ENCODE peak calls at places on chromosomes 11 and 22, in seven cellular contexts. One of them, this sample, is unnamed.

GRCh38 chr11:33116535-33116934 is 44.7 kb downstream of the CSTF3 start:
- DNase-seq in psoas muscle: no peak
- DNase-seq in Caco-2: no peak
- DNase-seq in A549: peak; percentile 10
- DNase-seq in breast epithelium: no peak
- DNase-seq in PC-9: peak; percentile 67
- DNase-seq in pancreas: no peak
- DNase-seq in this sample: no peak

GRCh38 chr11:42237701-42238235 is 778.3 kb upstream of the LRRC4C start:
- DNase-seq in psoas muscle: no peak
- DNase-seq in Caco-2: no peak
- DNase-seq in A549: no peak
- DNase-seq in breast epithelium: no peak
- DNase-seq in PC-9: no peak
- DNase-seq in pancreas: no peak
- DNase-seq in this sample: no peak

GRCh38 chr11:32310218-32310601 is 125.1 kb downstream of the WT1 start:
- DNase-seq in psoas muscle: no peak
- DNase-seq in Caco-2: no peak
- DNase-seq in A549: no peak
- DNase-seq in breast epithelium: no peak
- DNase-seq in PC-9: no peak
- DNase-seq in pancreas: no peak
- DNase-seq in this sample: peak; percentile 65

GRCh38 chr11:71129624-71130023 is 122.8 kb downstream of the SHANK2 start:
- DNase-seq in psoas muscle: no peak
- DNase-seq in Caco-2: no peak
- DNase-seq in A549: no peak
- DNase-seq in breast epithelium: no peak
- DNase-seq in PC-9: no peak
- DNase-seq in pancreas: no peak
- DNase-seq in this sample: no peak

GRCh38 chr22:45490836-45491235 is 11.8 kb upstream of the FBLN1 start:
- DNase-seq in psoas muscle: no peak
- DNase-seq in Caco-2: no peak
- DNase-seq in A549: no peak
- DNase-seq in breast epithelium: no peak
- DNase-seq in PC-9: no peak
- DNase-seq in pancreas: no peak
- DNase-seq in this sample: no peak

GRCh38 chr11:373716-374551 is 4.6 kb downstream of the B4GALNT4 start:
- DNase-seq in psoas muscle: no peak
- DNase-seq in Caco-2: peak; percentile 66
- DNase-seq in A549: no peak
- DNase-seq in breast epithelium: no peak
- DNase-seq in PC-9: no peak
- DNase-seq in pancreas: peak; percentile 29
- DNase-seq in this sample: no peak

GRCh38 chr11:35986958-35987357 is 43.1 kb downstream of the LDLRAD3 start:
- DNase-seq in psoas muscle: no peak
- DNase-seq in Caco-2: no peak
- DNase-seq in A549: no peak
- DNase-seq in breast epithelium: no peak
- DNase-seq in PC-9: no peak
- DNase-seq in pancreas: no peak
- DNase-seq in this sample: no peak

GRCh38 chr22:37533995-37534394 is 14.8 kb upstream of the CARD10 start:
- DNase-seq in psoas muscle: no peak
- DNase-seq in Caco-2: no peak
- DNase-seq in A549: no peak
- DNase-seq in breast epithelium: no peak
- DNase-seq in PC-9: peak; percentile 96
- DNase-seq in pancreas: no peak
- DNase-seq in this sample: no peak

GRCh38 chr22:36911887-36912661 is 1.4 kb upstream of the CSF2RB start:
- DNase-seq in psoas muscle: no peak
- DNase-seq in Caco-2: no peak
- DNase-seq in A549: no peak
- DNase-seq in breast epithelium: peak; percentile 54
- DNase-seq in PC-9: no peak
- DNase-seq in pancreas: no peak
- DNase-seq in this sample: no peak

GRCh38 chr22:41401781-41402648 is 20.3 kb downstream of the TEF start:
- DNase-seq in psoas muscle: peak; percentile 76
- DNase-seq in Caco-2: no peak
- DNase-seq in A549: peak; percentile 43
- DNase-seq in breast epithelium: no peak
- DNase-seq in PC-9: peak; percentile 85
- DNase-seq in pancreas: peak; percentile 92
- DNase-seq in this sample: peak; percentile 76

GRCh38 chr11:74460065-74460464 is 7.3 kb downstream of the KCNE3 start:
- DNase-seq in psoas muscle: no peak
- DNase-seq in Caco-2: peak; percentile 9
- DNase-seq in A549: no peak
- DNase-seq in breast epithelium: no peak
- DNase-seq in PC-9: no peak
- DNase-seq in pancreas: no peak
- DNase-seq in this sample: no peak

GRCh38 chr11:12272821-12273617 is 104.4 kb upstream of the PARVA start:
- DNase-seq in psoas muscle: no peak
- DNase-seq in Caco-2: no peak
- DNase-seq in A549: no peak
- DNase-seq in breast epithelium: no peak
- DNase-seq in PC-9: no peak
- DNase-seq in pancreas: no peak
- DNase-seq in this sample: no peak

GRCh38 chr11:35567737-35568465 is 42.5 kb upstream of the PAMR1 start:
- DNase-seq in psoas muscle: no peak
- DNase-seq in Caco-2: peak; percentile 51
- DNase-seq in A549: peak; percentile 17
- DNase-seq in breast epithelium: peak; percentile 89
- DNase-seq in PC-9: peak; percentile 88
- DNase-seq in pancreas: no peak
- DNase-seq in this sample: peak; percentile 36

GRCh38 chr11:111310723-111311122 is 12.4 kb downstream of the POU2AF3 start:
- DNase-seq in psoas muscle: no peak
- DNase-seq in Caco-2: no peak
- DNase-seq in A549: no peak
- DNase-seq in breast epithelium: no peak
- DNase-seq in PC-9: no peak
- DNase-seq in pancreas: no peak
- DNase-seq in this sample: no peak

GRCh38 chr22:50399751-50400331 is 56.7 kb downstream of the PPP6R2 start:
- DNase-seq in psoas muscle: peak; percentile 46
- DNase-seq in Caco-2: peak; percentile 53
- DNase-seq in A549: peak; percentile 49
- DNase-seq in breast epithelium: no peak
- DNase-seq in PC-9: no peak
- DNase-seq in pancreas: no peak
- DNase-seq in this sample: peak; percentile 42

GRCh38 chr22:30891781-30892180 is 76.8 kb downstream of the MORC2 start:
- DNase-seq in psoas muscle: no peak
- DNase-seq in Caco-2: no peak
- DNase-seq in A549: no peak
- DNase-seq in breast epithelium: no peak
- DNase-seq in PC-9: no peak
- DNase-seq in pancreas: no peak
- DNase-seq in this sample: no peak

GRCh38 chr11:47403571-47403970 is 4.8 kb upstream of the SLC39A13 start:
- DNase-seq in psoas muscle: no peak
- DNase-seq in Caco-2: no peak
- DNase-seq in A549: no peak
- DNase-seq in breast epithelium: no peak
- DNase-seq in PC-9: peak; percentile 24
- DNase-seq in pancreas: no peak
- DNase-seq in this sample: no peak

GRCh38 chr11:111735262-111736116 is 30.7 kb downstream of the PPP2R1B start:
- DNase-seq in psoas muscle: peak; percentile 84
- DNase-seq in Caco-2: no peak
- DNase-seq in A549: peak; percentile 56
- DNase-seq in breast epithelium: peak; percentile 81
- DNase-seq in PC-9: peak; percentile 98
- DNase-seq in pancreas: peak; percentile 62
- DNase-seq in this sample: peak; percentile 63

DNA sequence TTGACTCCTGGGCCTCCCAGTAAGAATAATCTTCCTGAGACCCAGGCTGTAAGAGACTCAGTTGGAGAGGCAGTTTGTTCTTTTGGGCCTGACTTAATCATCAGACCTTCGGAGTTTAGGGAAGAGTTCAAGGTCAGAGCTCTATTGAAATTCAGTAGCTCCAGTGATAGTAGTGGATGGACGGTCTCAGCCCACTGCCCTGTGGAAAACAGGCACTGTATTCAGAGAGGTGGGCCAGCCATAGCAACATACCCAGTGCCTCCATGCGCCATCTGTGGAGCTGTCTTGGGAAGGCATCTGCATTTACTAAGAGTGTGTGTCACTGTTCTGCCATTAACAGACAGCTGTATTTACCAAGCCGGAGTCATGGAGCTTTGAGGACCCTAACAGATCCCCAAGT is 2.9 kb downstream of the SMARCB1 start:
- DNase-seq in psoas muscle: no peak
- DNase-seq in Caco-2: no peak
- DNase-seq in A549: no peak
- DNase-seq in breast epithelium: no peak
- DNase-seq in PC-9: no peak
- DNase-seq in pancreas: no peak
- DNase-seq in this sample: no peak
- H3K4me1 ChIP-seq in psoas muscle: peaks cover 32% of the 10 kb centered on the region
- H3K4me1 ChIP-seq in Caco-2: peaks cover 5% of the 10 kb centered on the region
- H3K4me1 ChIP-seq in A549: peaks cover 15% of the 10 kb centered on the region
- H3K4me1 ChIP-seq in breast epithelium: peaks cover 3% of the 10 kb centered on the region
- H3K4me1 ChIP-seq in PC-9: peaks cover 21% of the 10 kb centered on the region
- H3K4me1 ChIP-seq in pancreas: peaks cover 9% of the 10 kb centered on the region
- H3K4me1 ChIP-seq in this sample: peaks cover 8% of the 10 kb centered on the region

DNA sequence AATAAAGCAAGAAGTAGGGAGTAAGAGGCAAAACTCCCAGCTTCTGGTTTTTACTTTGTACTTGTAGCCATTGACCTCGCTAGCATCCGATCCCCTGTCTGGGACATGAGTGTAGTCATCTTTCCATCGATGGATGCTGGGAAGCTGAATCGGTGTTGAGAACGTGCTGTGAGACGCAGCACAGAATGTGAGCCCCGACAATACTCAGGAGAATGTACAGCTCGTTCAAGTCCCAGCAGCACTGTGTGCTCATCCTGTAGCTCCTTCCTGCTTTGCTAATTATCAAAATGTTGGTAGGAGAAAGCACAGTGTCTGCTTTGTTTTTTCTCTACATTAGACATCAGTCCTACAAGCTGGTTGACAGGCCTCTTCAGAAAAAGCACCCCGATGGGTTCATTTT is 56.6 kb downstream of the JAM3 start:
- DNase-seq in psoas muscle: no peak
- DNase-seq in Caco-2: no peak
- DNase-seq in A549: no peak
- DNase-seq in breast epithelium: no peak
- DNase-seq in PC-9: no peak
- DNase-seq in pancreas: no peak
- DNase-seq in this sample: no peak
- H3K4me3 ChIP-seq in psoas muscle: peak overlapping the region; percentile 72
- H3K4me3 ChIP-seq in Caco-2: no peak overlapping the region
- H3K4me3 ChIP-seq in A549: no peak overlapping the region
- H3K4me3 ChIP-seq in breast epithelium: peak overlapping the region; percentile 66
- H3K4me3 ChIP-seq in PC-9: no peak overlapping the region
- H3K4me3 ChIP-seq in pancreas: no peak overlapping the region
- H3K4me3 ChIP-seq in this sample: no peak overlapping the region

GRCh38 chr11:114439229-114440120 is at the start of gene REXO2:
- DNase-seq in psoas muscle: peak; percentile 95
- DNase-seq in Caco-2: peak; percentile 98
- DNase-seq in A549: peak; percentile 93
- DNase-seq in breast epithelium: peak; percentile 93
- DNase-seq in PC-9: peak; percentile 97
- DNase-seq in pancreas: peak; percentile 94
- DNase-seq in this sample: peak; percentile 96
- TF ChIP-seq CTCF in psoas muscle: peak; percentile 23
- TF ChIP-seq CTCF in Caco-2: peak; percentile 53
- TF ChIP-seq CTCF in A549: no peak
- TF ChIP-seq CTCF in breast epithelium: peak; percentile 22
- TF ChIP-seq CTCF in PC-9: peak; percentile 48
- TF ChIP-seq CTCF in pancreas: no peak
- TF ChIP-seq CTCF in this sample: peak; percentile 27

GRCh38 chr11:45663486-45664375 is 1.7 kb downstream of the CHST1 start:
- DNase-seq in psoas muscle: no peak
- DNase-seq in Caco-2: no peak
- DNase-seq in A549: no peak
- DNase-seq in breast epithelium: no peak
- DNase-seq in PC-9: no peak
- DNase-seq in pancreas: no peak
- DNase-seq in this sample: no peak
- H3K4me1 ChIP-seq in psoas muscle: peaks cover 13% of the 10 kb centered on the region
- H3K4me1 ChIP-seq in Caco-2: peaks cover 8% of the 10 kb centered on the region
- H3K4me1 ChIP-seq in A549: peaks cover 28% of the 10 kb centered on the region
- H3K4me1 ChIP-seq in breast epithelium: peaks cover 5% of the 10 kb centered on the region
- H3K4me1 ChIP-seq in PC-9: no peaks in the 10 kb centered on the region
- H3K4me1 ChIP-seq in pancreas: peaks cover 7% of the 10 kb centered on the region
- H3K4me1 ChIP-seq in this sample: peaks cover 12% of the 10 kb centered on the region

DNA sequence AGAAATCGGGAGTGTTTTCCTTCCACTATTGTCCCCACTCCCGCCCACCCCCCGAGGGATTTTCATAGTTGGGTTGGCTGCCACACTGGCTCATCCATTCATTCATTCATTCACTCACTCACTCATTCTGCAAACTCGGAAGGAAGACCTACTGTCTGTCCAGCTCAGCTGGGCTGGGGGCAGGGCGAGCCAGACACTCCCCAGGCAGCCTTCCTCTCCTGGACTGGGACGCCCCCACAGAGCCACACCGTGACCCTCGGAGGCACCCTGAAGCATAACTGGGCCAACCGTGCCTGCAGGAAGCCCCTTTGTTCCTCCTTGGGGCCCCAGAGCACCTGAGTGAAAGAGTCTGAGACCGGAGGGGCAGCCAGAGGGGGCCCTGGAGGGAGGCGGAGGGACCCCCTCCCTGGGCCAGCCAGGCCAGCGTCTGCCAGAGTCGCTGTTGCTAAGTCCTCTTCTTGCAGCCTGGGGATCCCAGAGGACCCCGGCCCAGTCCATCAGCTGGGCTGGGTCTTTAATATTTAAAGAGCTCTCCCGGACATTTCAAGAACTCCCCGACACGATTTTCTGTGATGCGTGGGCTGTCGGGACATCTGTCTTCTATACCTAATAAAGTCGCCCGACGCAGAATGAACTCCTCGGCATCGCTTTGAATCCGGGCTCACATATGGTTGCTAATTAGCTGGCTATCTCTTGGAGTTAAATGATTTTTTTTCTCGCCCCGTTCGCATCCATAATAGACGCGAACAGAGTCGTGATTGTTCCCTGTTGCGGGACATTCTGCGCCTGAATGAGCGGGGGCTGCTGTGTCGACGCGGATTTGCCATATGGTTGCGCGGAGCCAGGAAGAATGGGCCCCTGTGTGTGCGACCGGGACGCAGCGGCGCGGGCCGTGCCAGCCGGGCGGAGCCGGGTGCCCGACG is 16.7 kb downstream of the CDKN1C start:
- DNase-seq in psoas muscle: no peak
- DNase-seq in Caco-2: no peak
- DNase-seq in A549: no peak
- DNase-seq in breast epithelium: no peak
- DNase-seq in PC-9: no peak
- DNase-seq in pancreas: no peak
- DNase-seq in this sample: no peak
- H3K4me3 ChIP-seq in psoas muscle: peak overlapping the region; percentile 36
- H3K4me3 ChIP-seq in Caco-2: no peak overlapping the region
- H3K4me3 ChIP-seq in A549: no peak overlapping the region
- H3K4me3 ChIP-seq in breast epithelium: peak overlapping the region; percentile 41
- H3K4me3 ChIP-seq in PC-9: no peak overlapping the region
- H3K4me3 ChIP-seq in pancreas: no peak overlapping the region
- H3K4me3 ChIP-seq in this sample: no peak overlapping the region